ENCODE peak calls at places on chromosomes 12 and 14, in ten cellular contexts. A, O, R, F, H, K, V, S, Z and I are unnamed samples.

GRCh38 chr14:65065719-65066118 is 36.6 kb downstream of the MAX start:
- DNase-seq in S (no peak), H (no peak), F (no peak), O (no peak), K (no peak), Z (no peak), A (peak), R (no peak), V (no peak), I (no peak)

GRCh38 chr14:103002578-103003350 is 54.6 kb downstream of the CDC42BPB start:
- DNase-seq in F (no peak), K (no peak), O (no peak), A (no peak), Z (no peak), R (no peak), H (no peak), S (no peak), V (no peak), I (no peak)

GRCh38 chr12:9634177-9634803 is 26.6 kb upstream of the KLRB1 start:
- DNase-seq in F (peak), V (peak), O (peak), H (no peak), Z (peak), A (no peak), K (peak), R (peak), S (peak), I (peak)

GRCh38 chr12:64147011-64147671 is 75.0 kb downstream of the KICS2 start:
- DNase-seq in A (no peak), H (no peak), K (no peak), V (no peak), R (no peak), Z (no peak), F (no peak), O (no peak), S (no peak), I (no peak)

GRCh38 chr12:129949652-129950051 is 45.8 kb upstream of the TMEM132D start:
- DNase-seq in A (no peak), F (no peak), S (no peak), O (no peak), Z (no peak), V (no peak), R (no peak), K (no peak), H (no peak), I (no peak)

GRCh38 chr12:115752913-115753726 is 524.4 kb downstream of the MED13L start:
- DNase-seq in O (peak), Z (no peak), A (peak), R (no peak), H (no peak), K (peak), S (peak), V (peak), F (peak), I (no peak)

GRCh38 chr12:8948711-8949524 is 527 bp downstream of the M6PR start:
- DNase-seq in F (no peak), V (peak), O (no peak), K (peak), R (peak), Z (no peak), A (no peak), S (no peak), H (no peak), I (no peak)

GRCh38 chr14:50417853-50418252 is 21.2 kb upstream of the CDKL1 start:
- DNase-seq in V (no peak), H (no peak), F (no peak), K (no peak), A (no peak), S (no peak), Z (no peak), R (no peak), O (no peak), I (no peak)

GRCh38 chr12:38695057-38695456 is 210.3 kb downstream of the CPNE8 start:
- DNase-seq in S (no peak), V (no peak), Z (no peak), H (no peak), A (no peak), K (no peak), O (no peak), R (no peak), F (no peak), I (no peak)

GRCh38 chr12:40013292-40013691 is 92.6 kb downstream of the SLC2A13 start:
- DNase-seq in O (no peak), H (no peak), F (no peak), R (no peak), A (no peak), V (no peak), K (no peak), Z (no peak), S (no peak), I (no peak)

GRCh38 chr12:62769076-62769619 is 165.8 kb downstream of the PPM1H start:
- DNase-seq in R (no peak), A (no peak), V (no peak), F (no peak), K (no peak), H (no peak), O (no peak), Z (no peak), S (no peak), I (no peak)

GRCh38 chr12:107296681-107297086 is 203.3 kb upstream of the CRY1 start:
- DNase-seq in F (no peak), S (no peak), A (no peak), R (no peak), H (no peak), Z (no peak), K (no peak), V (no peak), O (no peak), I (no peak)

GRCh38 chr12:115895247-115895646 is 382.2 kb downstream of the MED13L start:
- DNase-seq in F (no peak), R (no peak), S (no peak), A (no peak), O (no peak), V (no peak), K (no peak), H (no peak), Z (no peak), I (no peak)

GRCh38 chr12:28121433-28121832 is 68.8 kb upstream of the CCDC91 start:
- DNase-seq in S (no peak), O (no peak), V (no peak), K (no peak), F (no peak), R (no peak), H (no peak), A (no peak), Z (no peak), I (no peak)

GRCh38 chr14:64708148-64709004 is 4.2 kb downstream of the PLEKHG3 start:
- DNase-seq in V (peak), R (peak), Z (no peak), F (no peak), A (peak), O (no peak), K (peak), H (no peak), S (no peak), I (no peak)

GRCh38 chr14:70780396-70781075 is 28.8 kb downstream of the MAP3K9 start:
- DNase-seq in A (no peak), F (peak), V (peak), Z (no peak), O (no peak), K (no peak), R (no peak), H (no peak), S (no peak), I (no peak)

GRCh38 chr12:124125472-124125871 is 152.5 kb downstream of the ZNF664 start:
- DNase-seq in A (peak), F (no peak), K (peak), R (no peak), Z (no peak), V (no peak), H (no peak), O (no peak), S (no peak), I (no peak)

GRCh38 chr12:34343345-34343744 is 321.0 kb downstream of the ALG10 start:
- DNase-seq in R (no peak), O (no peak), A (no peak), K (no peak), V (no peak), F (no peak), H (no peak), S (no peak), Z (no peak), I (no peak)

GRCh38 chr12:65615091-65615490 is 209.2 kb upstream of the HMGA2 start:
- DNase-seq in O (no peak), R (no peak), Z (no peak), A (no peak), S (no peak), F (no peak), H (no peak), K (no peak), V (no peak), I (no peak)

GRCh38 chr14:65631040-65631439 is 218.5 kb downstream of the FUT8 start:
- DNase-seq in V (no peak), R (no peak), S (no peak), H (no peak), O (no peak), A (no peak), K (no peak), Z (no peak), F (no peak), I (no peak)

GRCh38 chr12:27236498-27236897 is 7.6 kb upstream of the STK38L start:
- DNase-seq in V (no peak), H (no peak), A (no peak), F (no peak), S (peak), R (no peak), K (no peak), O (no peak), Z (no peak), I (no peak)

GRCh38 chr14:103725001-103725682 is 9.5 kb downstream of the ZFYVE21 start:
- DNase-seq in K (no peak), A (no peak), V (no peak), S (no peak), O (no peak), Z (no peak), F (no peak), H (peak), R (no peak), I (no peak)

GRCh38 chr12:85755760-85756159 is 80.4 kb downstream of the RASSF9 start:
- DNase-seq in O (no peak), H (no peak), S (no peak), V (no peak), K (no peak), F (no peak), R (no peak), A (no peak), Z (no peak), I (no peak)

GRCh38 chr12:126700115-126700514 is 1566.9 kb upstream of the TMEM132C start:
- DNase-seq in R (no peak), S (no peak), H (no peak), A (no peak), F (no peak), Z (no peak), V (no peak), K (no peak), O (no peak), I (no peak)

GRCh38 chr12:104526751-104527150 is 70.0 kb downstream of the CHST11 start:
- DNase-seq in K (no peak), O (no peak), S (no peak), A (no peak), R (no peak), F (no peak), Z (no peak), H (no peak), V (no peak), I (no peak)

GRCh38 chr12:124684496-124684895 is 117.1 kb upstream of the NCOR2 start:
- DNase-seq in F (no peak), H (no peak), A (no peak), V (no peak), R (no peak), Z (no peak), O (no peak), K (no peak), S (no peak), I (no peak)